ENCODE peak calls at places on chromosomes 13 and 19, in four cellular contexts. One of them, this sample, is unnamed.
A peak's percentile ranks its signal among the peaks of the same experiment; 100 is the strongest.

GRCh38 chr13:98584668-98585397 is 7.9 kb upstream of the STK24 start:
- DNase-seq in transverse colon: no peak
- DNase-seq in tibial nerve: no peak
- DNase-seq in suprapubic skin: no peak
- DNase-seq in this sample: no peak

GRCh38 chr19:48558018-48558684 is 6.2 kb downstream of the SULT2B1 start:
- DNase-seq in suprapubic skin: no peak
- DNase-seq in tibial nerve: no peak
- DNase-seq in transverse colon: peak; percentile 94
- DNase-seq in this sample: peak; percentile 54

GRCh38 chr13:72839831-72840426 is 58.0 kb downstream of the PIBF1 start:
- DNase-seq in transverse colon: peak; percentile 79
- DNase-seq in suprapubic skin: no peak
- DNase-seq in tibial nerve: no peak
- DNase-seq in this sample: no peak

GRCh38 chr13:47572375-47572774 is 428.7 kb downstream of the SUCLA2 start:
- DNase-seq in tibial nerve: no peak
- DNase-seq in transverse colon: no peak
- DNase-seq in suprapubic skin: no peak
- DNase-seq in this sample: no peak

GRCh38 chr19:47266401-47266885 is 8.2 kb upstream of the INAFM1 start:
- DNase-seq in transverse colon: no peak
- DNase-seq in suprapubic skin: no peak
- DNase-seq in tibial nerve: no peak
- DNase-seq in this sample: no peak

GRCh38 chr19:47518139-47518538 is 3.3 kb upstream of the NAPA start:
- DNase-seq in suprapubic skin: no peak
- DNase-seq in tibial nerve: no peak
- DNase-seq in transverse colon: peak; percentile 40
- DNase-seq in this sample: no peak

GRCh38 chr19:13610042-13610691 is 103.9 kb upstream of the CACNA1A start:
- DNase-seq in tibial nerve: no peak
- DNase-seq in suprapubic skin: no peak
- DNase-seq in transverse colon: peak; percentile 21
- DNase-seq in this sample: no peak

GRCh38 chr13:100854091-100854490 is 179.5 kb upstream of the TMTC4 start:
- DNase-seq in transverse colon: no peak
- DNase-seq in suprapubic skin: no peak
- DNase-seq in tibial nerve: no peak
- DNase-seq in this sample: no peak

GRCh38 chr13:24868874-24869273 is 104.9 kb downstream of the RNF17 start:
- DNase-seq in tibial nerve: no peak
- DNase-seq in suprapubic skin: no peak
- DNase-seq in transverse colon: no peak
- DNase-seq in this sample: no peak

GRCh38 chr13:30845297-30846214 is 60.5 kb upstream of the MEDAG start:
- DNase-seq in tibial nerve: no peak
- DNase-seq in transverse colon: no peak
- DNase-seq in suprapubic skin: no peak
- DNase-seq in this sample: no peak

GRCh38 chr13:64075543-64076271 is 2660.1 kb upstream of the PCDH20 start:
- DNase-seq in transverse colon: no peak
- DNase-seq in suprapubic skin: no peak
- DNase-seq in tibial nerve: no peak
- DNase-seq in this sample: peak; percentile 46

GRCh38 chr19:958967-959685 is 25.0 kb upstream of the WDR18 start:
- DNase-seq in suprapubic skin: no peak
- DNase-seq in transverse colon: no peak
- DNase-seq in tibial nerve: no peak
- DNase-seq in this sample: no peak

GRCh38 chr19:43755256-43755801 is 567 bp upstream of the SMG9 start:
- DNase-seq in transverse colon: peak; percentile 90
- DNase-seq in suprapubic skin: no peak
- DNase-seq in tibial nerve: peak; percentile 72
- DNase-seq in this sample: peak; percentile 93

GRCh38 chr13:97953376-97953970 is at the start of gene IPO5:
- DNase-seq in transverse colon: no peak
- DNase-seq in suprapubic skin: no peak
- DNase-seq in tibial nerve: no peak
- DNase-seq in this sample: no peak

GRCh38 chr19:7337380-7338194 is 11.2 kb upstream of the ARHGEF18 start:
- DNase-seq in suprapubic skin: no peak
- DNase-seq in tibial nerve: peak; percentile 24
- DNase-seq in transverse colon: peak; percentile 73
- DNase-seq in this sample: peak; percentile 42

GRCh38 chr13:28204690-28205443 is 66.5 kb downstream of the PAN3 start:
- DNase-seq in tibial nerve: no peak
- DNase-seq in suprapubic skin: no peak
- DNase-seq in transverse colon: no peak
- DNase-seq in this sample: no peak

GRCh38 chr13:43087960-43088580 is 64.7 kb downstream of the DNAJC15 start:
- DNase-seq in suprapubic skin: no peak
- DNase-seq in tibial nerve: no peak
- DNase-seq in transverse colon: no peak
- DNase-seq in this sample: no peak

GRCh38 chr13:33945477-33945876 is 127.5 kb downstream of the RFC3 start:
- DNase-seq in tibial nerve: no peak
- DNase-seq in transverse colon: no peak
- DNase-seq in suprapubic skin: no peak
- DNase-seq in this sample: no peak

GRCh38 chr19:34041922-34042521 is 130.3 kb upstream of the LSM14A start:
- DNase-seq in suprapubic skin: peak; percentile 84
- DNase-seq in transverse colon: peak; percentile 63
- DNase-seq in tibial nerve: peak; percentile 68
- DNase-seq in this sample: peak; percentile 77

GRCh38 chr13:99916366-99917103 is 55.0 kb downstream of the ZIC5 start:
- DNase-seq in transverse colon: no peak
- DNase-seq in suprapubic skin: no peak
- DNase-seq in tibial nerve: peak; percentile 32
- DNase-seq in this sample: no peak

GRCh38 chr19:49150106-49150943 is 4.9 kb downstream of the HRC start:
- DNase-seq in tibial nerve: peak; percentile 66
- DNase-seq in transverse colon: peak; percentile 93
- DNase-seq in suprapubic skin: peak; percentile 91
- DNase-seq in this sample: peak; percentile 79

GRCh38 chr19:31340059-31341025 is 8.9 kb downstream of the TSHZ3 start:
- DNase-seq in transverse colon: no peak
- DNase-seq in suprapubic skin: no peak
- DNase-seq in tibial nerve: no peak
- DNase-seq in this sample: peak; percentile 32

GRCh38 chr19:9251236-9251635 is 506 bp downstream of the OR7E24 start:
- DNase-seq in transverse colon: no peak
- DNase-seq in tibial nerve: no peak
- DNase-seq in suprapubic skin: no peak
- DNase-seq in this sample: no peak

GRCh38 chr13:83377486-83377885 is 504.8 kb downstream of the SLITRK1 start:
- DNase-seq in transverse colon: no peak
- DNase-seq in suprapubic skin: no peak
- DNase-seq in tibial nerve: no peak
- DNase-seq in this sample: no peak

GRCh38 chr13:45851171-45851889 is at the start of gene SIAH3:
- DNase-seq in transverse colon: no peak
- DNase-seq in tibial nerve: peak; percentile 9
- DNase-seq in suprapubic skin: no peak
- DNase-seq in this sample: peak; percentile 55

GRCh38 chr13:45409993-45410392 is 8.2 kb downstream of the SLC25A30 start:
- DNase-seq in transverse colon: no peak
- DNase-seq in tibial nerve: no peak
- DNase-seq in suprapubic skin: no peak
- DNase-seq in this sample: no peak

GRCh38 chr13:30103161-30103858 is 204.0 kb downstream of the KATNAL1 start:
- DNase-seq in suprapubic skin: no peak
- DNase-seq in transverse colon: no peak
- DNase-seq in tibial nerve: no peak
- DNase-seq in this sample: no peak

GRCh38 chr19:49436381-49437017 is 4.8 kb downstream of the SLC17A7 start:
- DNase-seq in suprapubic skin: no peak
- DNase-seq in transverse colon: no peak
- DNase-seq in tibial nerve: no peak
- DNase-seq in this sample: peak; percentile 42

GRCh38 chr13:76795701-76796695 is 90.2 kb downstream of the KCTD12 start:
- DNase-seq in suprapubic skin: no peak
- DNase-seq in tibial nerve: no peak
- DNase-seq in transverse colon: no peak
- DNase-seq in this sample: no peak

GRCh38 chr19:7679017-7679720 is 1.5 kb upstream of the TRAPPC5 start:
- DNase-seq in transverse colon: peak; percentile 43
- DNase-seq in suprapubic skin: no peak
- DNase-seq in tibial nerve: no peak
- DNase-seq in this sample: peak; percentile 58

GRCh38 chr13:43916828-43917227 is 37.1 kb downstream of the LACC1 start:
- DNase-seq in transverse colon: no peak
- DNase-seq in suprapubic skin: no peak
- DNase-seq in tibial nerve: peak; percentile 21
- DNase-seq in this sample: no peak

DNA sequence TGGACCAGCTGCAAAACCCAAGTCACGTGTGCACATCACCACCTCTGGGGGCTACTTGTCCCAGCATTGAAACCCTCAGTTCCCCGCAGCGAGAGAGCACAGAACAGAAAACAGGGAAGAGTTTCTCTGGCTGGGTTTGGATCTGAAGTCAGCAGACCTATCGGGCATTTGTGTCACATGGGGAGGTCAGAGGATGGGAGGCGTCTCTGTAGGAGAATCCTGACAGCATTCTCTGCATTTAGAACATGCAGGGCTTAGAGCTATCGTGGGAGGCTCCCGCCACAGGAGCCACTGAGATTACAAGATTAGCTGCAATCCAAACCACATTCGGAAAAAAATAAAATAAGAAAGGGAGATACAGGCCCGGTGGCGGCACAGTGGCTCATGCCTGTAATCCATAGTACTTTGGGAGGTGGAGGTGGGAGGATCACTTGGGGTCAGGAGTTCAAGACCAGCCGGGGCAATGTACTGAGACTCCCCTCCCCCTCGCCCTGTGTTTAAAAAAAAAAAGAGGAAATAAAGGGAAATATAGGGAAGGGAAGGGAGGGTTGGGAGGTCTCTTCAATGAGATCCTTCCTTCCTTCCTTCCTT is 2.9 kb upstream of the TLE6 start:
- DNase-seq in tibial nerve: peak; percentile 81
- DNase-seq in transverse colon: no peak
- DNase-seq in suprapubic skin: no peak
- DNase-seq in this sample: no peak
- TF ChIP-seq EP300 in tibial nerve: no peak
- TF ChIP-seq EP300 in transverse colon: no peak
- TF ChIP-seq EP300 in suprapubic skin: no peak
- TF ChIP-seq EP300 in this sample: no peak

DNA sequence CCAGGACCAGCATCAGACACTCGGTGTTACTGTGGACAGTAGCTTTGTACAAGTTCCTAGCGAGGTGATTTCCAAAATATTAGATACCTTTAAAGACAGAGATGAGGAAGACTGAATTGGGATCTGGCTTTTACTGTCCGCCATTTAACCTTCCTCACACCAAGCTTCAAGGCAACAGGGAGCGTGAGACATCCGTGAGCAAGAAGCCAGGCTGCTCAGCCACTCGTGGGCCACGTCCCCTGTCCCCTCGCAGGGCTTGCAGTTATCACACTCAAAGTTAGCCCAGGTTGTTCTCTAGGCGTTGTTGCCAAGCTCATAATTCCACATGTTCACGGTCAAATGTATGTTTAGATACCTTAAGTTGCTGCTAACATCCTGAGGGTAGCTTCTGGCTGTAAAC is 102.9 kb downstream of the COL4A2 start:
- DNase-seq in transverse colon: no peak
- DNase-seq in suprapubic skin: no peak
- DNase-seq in tibial nerve: no peak
- DNase-seq in this sample: no peak
- H3K4me1 ChIP-seq in transverse colon: peaks cover 51% of the 10 kb centered on the region
- H3K4me1 ChIP-seq in suprapubic skin: peaks cover 34% of the 10 kb centered on the region
- H3K4me1 ChIP-seq in tibial nerve: peaks cover 52% of the 10 kb centered on the region
- H3K4me1 ChIP-seq in this sample: peaks cover 72% of the 10 kb centered on the region

DNA sequence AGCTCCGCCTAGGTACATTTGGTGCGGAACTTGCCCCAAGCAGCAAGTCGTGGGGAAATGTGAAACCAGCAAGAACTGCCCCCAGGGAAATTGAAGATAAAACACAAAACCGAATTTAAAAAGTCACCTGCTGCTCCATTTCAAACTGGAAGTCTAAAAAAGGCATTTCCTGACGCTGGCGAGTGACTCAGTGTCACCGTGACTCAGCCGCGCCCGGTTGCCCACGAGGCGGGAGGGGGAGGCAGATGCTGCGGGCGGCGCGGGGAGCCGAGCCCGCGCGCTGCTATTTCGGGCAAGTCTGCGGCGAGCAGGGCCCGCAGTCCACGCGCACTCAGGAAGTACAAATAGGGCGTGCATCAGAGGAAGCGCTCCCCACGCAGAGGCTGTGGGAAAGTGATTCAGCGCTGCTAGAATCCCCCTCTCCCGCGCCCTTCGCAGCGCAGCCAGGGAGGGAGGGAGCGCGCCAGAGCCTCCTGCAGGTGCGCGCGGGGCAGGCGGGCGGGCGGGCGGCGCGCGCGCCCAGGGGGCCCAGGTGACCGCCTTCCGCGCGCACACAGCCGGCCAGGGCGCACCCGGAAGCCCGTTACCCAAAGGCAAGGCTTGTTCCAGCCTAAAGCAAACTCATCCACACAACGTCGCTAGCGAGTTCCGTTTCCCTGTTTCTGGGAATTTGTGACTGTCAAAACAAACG is 168.8 kb downstream of the COL4A1 start:
- DNase-seq in tibial nerve: peak; percentile 43
- DNase-seq in suprapubic skin: no peak
- DNase-seq in transverse colon: peak; percentile 49
- DNase-seq in this sample: peak; percentile 92
- TF ChIP-seq EP300 in tibial nerve: peak; percentile 39
- TF ChIP-seq EP300 in suprapubic skin: peak; percentile 12
- TF ChIP-seq EP300 in transverse colon: no peak
- TF ChIP-seq EP300 in this sample: no peak

DNA sequence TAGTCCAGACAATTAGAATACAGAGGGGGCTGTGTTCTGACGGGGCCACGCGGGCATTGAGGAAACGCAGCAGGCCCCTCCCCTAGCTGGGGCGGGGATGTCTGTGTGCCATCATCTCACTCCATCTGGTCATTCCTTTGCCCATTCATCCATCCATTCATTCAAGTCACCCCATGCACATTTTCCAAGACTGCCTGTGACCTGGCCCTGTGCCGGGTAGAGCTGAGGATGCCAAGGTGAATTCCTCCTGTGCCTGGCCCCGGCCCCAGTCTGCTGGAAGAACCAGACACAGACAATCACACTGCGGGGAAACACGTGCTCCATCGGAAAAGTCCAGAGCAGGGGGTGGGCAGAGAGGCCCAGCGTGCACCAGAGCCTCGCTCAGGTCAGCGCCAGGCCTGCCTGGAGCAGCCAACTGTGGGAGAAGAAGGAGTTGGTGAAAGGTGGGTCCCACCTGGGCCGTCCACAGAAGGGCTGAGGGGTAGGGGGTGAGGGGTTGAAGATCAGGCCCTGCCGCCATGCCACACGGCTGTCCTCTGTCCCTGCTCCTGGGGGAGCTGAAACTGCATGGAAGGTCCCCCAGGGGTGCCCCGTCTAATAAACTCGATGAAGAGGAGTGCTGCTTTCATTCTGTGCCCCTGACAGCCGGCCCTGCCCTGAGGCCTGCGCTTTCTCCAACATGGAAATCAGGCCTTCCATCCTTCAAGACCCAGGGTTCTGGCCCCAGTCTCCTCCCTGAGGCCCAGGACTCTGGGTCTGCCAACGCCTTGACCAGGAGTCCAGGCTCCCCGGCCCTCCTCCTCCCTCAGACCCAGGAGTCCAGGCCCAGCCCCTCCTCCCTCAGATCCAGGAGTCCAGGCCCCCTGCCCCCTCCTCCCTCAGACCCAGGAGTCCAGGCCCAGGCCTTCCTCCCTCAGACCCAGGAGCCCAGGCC is 1.6 kb upstream of the CACNG6 start:
- DNase-seq in suprapubic skin: no peak
- DNase-seq in transverse colon: no peak
- DNase-seq in tibial nerve: no peak
- DNase-seq in this sample: no peak
- H3K4me1 ChIP-seq in suprapubic skin: peaks cover 8% of the 10 kb centered on the region
- H3K4me1 ChIP-seq in transverse colon: peaks cover 9% of the 10 kb centered on the region
- H3K4me1 ChIP-seq in tibial nerve: no peaks in the 10 kb centered on the region
- H3K4me1 ChIP-seq in this sample: peaks cover 4% of the 10 kb centered on the region

This sample was measured in upper lobe of left lung.